ENCODE peak calls at places on chromosomes 2 and 18, in four cellular contexts. I is HepG2; W is body of pancreas; O is CD8-positive, alpha-beta memory T cell. C is an unnamed sample.

GRCh38 chr18:12336887-12337286 is 28.8 kb downstream of the TUBB6 start:
- DNase-seq in O (no peak), I (peak; percentile 86), W (no peak), C (peak; percentile 49)

GRCh38 chr2:43648979-43649701 is 12.1 kb downstream of the PLEKHH2 start:
- DNase-seq in O (no peak), W (no peak), I (no peak), C (no peak)

GRCh38 chr18:7812431-7813063 is 245.4 kb downstream of the PTPRM start:
- DNase-seq in O (no peak), W (no peak), I (peak; percentile 80), C (no peak)

GRCh38 chr2:102826904-102827303 is 65.1 kb downstream of the TMEM182 start:
- DNase-seq in O (no peak), I (no peak), W (no peak), C (no peak)

GRCh38 chr2:241153616-241154015 is 3.3 kb downstream of the PPP1R7 start:
- DNase-seq in W (no peak), O (no peak), I (no peak), C (no peak)

GRCh38 chr2:233210843-233211600 is 40.5 kb upstream of the ATG16L1 start:
- DNase-seq in O (no peak), W (peak; percentile 48), I (no peak), C (no peak)

GRCh38 chr18:35311506-35311905 is 21.5 kb upstream of the ZSCAN30 start:
- DNase-seq in O (no peak), I (no peak), W (no peak), C (no peak)

GRCh38 chr18:25306671-25307070 is 45.3 kb downstream of the ZNF521 start:
- DNase-seq in O (no peak), I (no peak), W (no peak), C (no peak)

GRCh38 chr2:192286093-192286701 is 91.5 kb upstream of the TMEFF2 start:
- DNase-seq in I (peak; percentile 35), W (no peak), O (no peak), C (peak; percentile 26)

GRCh38 chr2:152532241-152532640 is 185.0 kb downstream of the PRPF40A start:
- DNase-seq in O (no peak), I (no peak), W (no peak), C (no peak)

GRCh38 chr2:233974530-233975071 is 57.4 kb downstream of the TRPM8 start:
- DNase-seq in I (peak; percentile 76), O (no peak), W (peak; percentile 62), C (no peak)

GRCh38 chr2:16273111-16273510 is 332.8 kb downstream of the MYCN start:
- DNase-seq in I (no peak), O (no peak), W (no peak), C (no peak)

GRCh38 chr2:95670167-95670566 is 78.4 kb downstream of the TRIM43 start:
- DNase-seq in I (no peak), W (no peak), O (no peak), C (no peak)

GRCh38 chr2:217289909-217290283 is 430.0 kb upstream of the TNP1 start:
- DNase-seq in I (peak; percentile 9), O (no peak), W (no peak), C (peak; percentile 80)

GRCh38 chr18:58578321-58578720 is 50.6 kb downstream of the ALPK2 start:
- DNase-seq in W (no peak), O (no peak), I (no peak), C (no peak)

GRCh38 chr2:79171348-79171958 is 11.9 kb upstream of the REG3A start:
- DNase-seq in I (no peak), O (no peak), W (no peak), C (no peak)

GRCh38 chr2:40348665-40349064 is 103.2 kb downstream of the SLC8A1 start:
- DNase-seq in W (no peak), O (no peak), I (no peak), C (no peak)

GRCh38 chr2:209619782-209620181 is 151.8 kb upstream of the UNC80 start:
- DNase-seq in I (no peak), W (no peak), O (no peak), C (no peak)

GRCh38 chr18:24227976-24228660 is 89.3 kb downstream of the CABYR start:
- DNase-seq in W (no peak), O (no peak), I (no peak), C (no peak)

GRCh38 chr2:218960196-218961165 is 1.0 kb downstream of the CDK5R2 start:
- DNase-seq in O (no peak), W (no peak), I (no peak), C (no peak)
- H3K27me3 ChIP-seq in O (peaks cover 48% of the 10 kb centered on the region), W (no peaks in the 10 kb centered on the region), I (peaks cover 11% of the 10 kb centered on the region), C (peaks cover 14% of the 10 kb centered on the region)

DNA sequence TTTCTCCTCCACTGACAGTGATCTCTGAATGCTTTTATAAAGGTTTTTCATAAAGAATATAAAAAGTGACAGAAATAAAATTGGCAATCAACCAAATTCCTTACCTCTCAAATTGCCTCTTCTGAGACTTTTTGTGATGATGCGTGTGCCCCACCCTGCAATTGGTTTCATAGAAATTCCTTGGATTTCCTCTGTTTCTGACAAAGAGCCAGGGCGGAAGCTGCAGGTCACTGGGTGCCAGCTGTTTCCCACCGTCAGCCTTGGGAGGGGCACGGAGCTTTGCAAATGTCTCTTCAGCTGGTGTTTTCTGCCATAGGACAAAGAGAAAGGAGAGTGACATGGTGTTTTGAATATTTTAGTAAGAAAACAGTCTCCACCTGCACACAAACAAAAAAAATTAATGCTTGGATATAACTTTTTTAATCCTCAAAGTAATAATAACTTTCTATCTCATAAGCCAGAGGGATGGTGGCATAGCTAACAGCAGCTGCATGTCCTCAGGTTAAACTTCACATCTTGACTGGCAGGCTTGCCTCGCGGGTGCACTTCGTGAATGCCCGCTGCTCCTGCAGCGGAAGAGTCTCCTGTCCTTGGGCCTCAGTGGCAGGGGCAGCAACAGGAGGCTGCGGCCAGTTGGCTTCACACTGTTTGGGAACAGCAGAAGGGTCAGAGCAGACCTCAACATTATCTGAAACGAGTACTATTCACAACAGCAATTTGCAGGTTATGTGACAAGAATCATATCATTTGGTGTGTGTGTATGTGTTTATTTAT is 24.7 kb downstream of the AGAP1 start:
- DNase-seq in W (no peak), I (no peak), O (no peak), C (no peak)
- H3K27me3 ChIP-seq in W (no peaks in the 10 kb centered on the region), I (no peaks in the 10 kb centered on the region), O (no peaks in the 10 kb centered on the region), C (no peaks in the 10 kb centered on the region)

DNA sequence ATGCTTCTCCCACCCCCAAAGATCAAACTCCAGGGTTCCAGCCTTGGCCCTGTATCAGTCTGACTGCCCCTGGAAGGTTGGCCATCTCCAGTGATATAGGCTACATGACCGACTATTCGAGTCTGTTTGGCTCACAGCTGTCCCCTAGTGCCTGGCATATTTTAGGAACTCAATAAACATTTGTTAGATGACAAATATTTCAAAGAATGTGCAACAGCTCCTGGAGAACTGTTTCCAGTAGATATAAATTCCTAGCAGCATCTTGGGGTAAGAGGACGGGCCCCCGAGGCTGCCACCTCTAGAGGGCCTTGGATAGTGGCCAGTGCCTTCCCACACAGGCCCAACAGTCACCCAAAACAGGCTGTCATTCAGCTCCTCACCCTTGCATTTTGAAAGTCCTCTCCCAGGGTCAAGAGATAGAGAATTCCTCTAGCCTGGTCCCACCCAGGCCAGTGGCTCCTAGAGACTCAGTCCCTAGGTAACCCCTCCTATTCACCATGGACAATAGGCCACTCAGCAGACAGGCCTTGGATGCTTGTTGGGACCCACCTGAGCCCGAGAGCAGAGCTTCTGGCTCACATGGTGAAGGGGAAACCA is 45.1 kb upstream of the ATP6V1B1 start:
- DNase-seq in O (no peak), I (no peak), W (no peak), C (no peak)
- H3K27me3 ChIP-seq in O (peaks cover 54% of the 10 kb centered on the region), I (peaks cover 4% of the 10 kb centered on the region), W (no peaks in the 10 kb centered on the region), C (no peaks in the 10 kb centered on the region)

GRCh38 chr2:45007356-45007755 is 1.9 kb downstream of the SIX2 start:
- DNase-seq in W (no peak), O (no peak), I (no peak), C (no peak)

GRCh38 chr2:45008296-45009129 is 739 bp downstream of the SIX2 start:
- DNase-seq in I (no peak), W (peak; percentile 55), O (no peak), C (no peak)

GRCh38 chr2:45009303-45009927 is at the start of gene SIX2:
- DNase-seq in I (peak; percentile 41), W (peak; percentile 96), O (no peak), C (peak; percentile 96)

GRCh38 chr2:45006942-45007287 is 2.3 kb downstream of the SIX2 start:
- DNase-seq in I (no peak), O (no peak), W (no peak), C (no peak)

GRCh38 chr2:45007961-45008295 is 1.3 kb downstream of the SIX2 start:
- DNase-seq in W (no peak), O (no peak), I (no peak), C (no peak)
- H3K27me3 ChIP-seq in W (no peaks in the 10 kb centered on the region), O (peaks cover 40% of the 10 kb centered on the region), I (peaks cover 13% of the 10 kb centered on the region), C (no peaks in the 10 kb centered on the region)

DNA sequence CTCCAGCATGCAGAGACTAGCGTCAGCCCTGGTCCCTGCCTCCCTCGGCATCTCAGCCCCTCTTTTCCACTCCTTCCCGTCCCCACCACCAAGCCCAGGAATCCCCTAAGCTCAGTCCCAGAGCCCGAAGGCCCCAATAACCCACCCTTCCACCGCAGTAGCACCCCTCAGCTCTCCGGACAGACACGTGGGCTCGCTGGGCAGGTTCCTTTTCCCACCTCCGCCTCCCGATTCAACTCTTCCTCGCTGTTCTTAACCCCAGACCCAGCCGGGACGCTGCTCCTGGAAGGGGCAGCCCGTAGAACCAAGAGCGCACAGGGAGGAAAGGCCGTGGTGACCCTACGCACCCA is 1.4 kb downstream of the IHH start:
- DNase-seq in I (no peak), O (no peak), W (no peak), C (no peak)
- H3K27me3 ChIP-seq in I (peaks cover 14% of the 10 kb centered on the region), O (peaks cover 39% of the 10 kb centered on the region), W (peaks cover 5% of the 10 kb centered on the region), C (peaks cover 52% of the 10 kb centered on the region)

GRCh38 chr2:104866122-104866864 is 12.4 kb downstream of the POU3F3 start:
- DNase-seq in I (no peak), W (no peak), O (no peak), C (no peak)
- H3K27me3 ChIP-seq in I (peaks cover 23% of the 10 kb centered on the region), W (peaks cover 10% of the 10 kb centered on the region), O (peaks cover 38% of the 10 kb centered on the region), C (no peaks in the 10 kb centered on the region)

DNA sequence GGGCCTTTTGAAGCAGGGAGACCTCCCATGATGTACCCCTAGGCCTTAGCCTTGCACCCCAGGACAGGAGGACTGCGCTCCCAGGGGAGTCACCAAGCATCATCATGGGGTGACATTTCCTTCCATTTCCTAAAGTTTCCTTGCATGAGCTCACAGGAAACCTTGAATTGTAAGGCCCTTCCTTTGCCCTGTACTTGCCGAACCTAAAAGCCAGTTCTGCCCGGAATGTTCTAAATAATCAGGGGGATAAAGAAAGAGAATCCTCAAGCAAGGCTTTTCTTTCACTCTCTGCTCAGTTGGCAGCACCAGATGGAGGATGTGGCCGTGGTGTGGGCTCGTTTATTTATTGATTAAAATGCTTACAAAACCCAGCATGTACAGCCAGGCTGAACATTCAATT is 170.5 kb downstream of the SH3RF3 start:
- DNase-seq in I (no peak), W (no peak), O (no peak), C (no peak)
- H3K27me3 ChIP-seq in I (peaks cover 2% of the 10 kb centered on the region), W (no peaks in the 10 kb centered on the region), O (no peaks in the 10 kb centered on the region), C (no peaks in the 10 kb centered on the region)

GRCh38 chr2:238820197-238820596 is 27.7 kb upstream of the TWIST2 start:
- DNase-seq in O (no peak), I (no peak), W (no peak), C (no peak)
- H3K27me3 ChIP-seq in O (peaks cover 4% of the 10 kb centered on the region), I (no peaks in the 10 kb centered on the region), W (no peaks in the 10 kb centered on the region), C (no peaks in the 10 kb centered on the region)

GRCh38 chr2:153917570-153917969 is 45.8 kb downstream of the GALNT13 start:
- DNase-seq in W (no peak), O (no peak), I (no peak), C (no peak)
- H3K27me3 ChIP-seq in W (no peaks in the 10 kb centered on the region), O (no peaks in the 10 kb centered on the region), I (no peaks in the 10 kb centered on the region), C (no peaks in the 10 kb centered on the region)